ENCODE peak calls at places on chromosomes 1 and 21, in six cellular contexts. A is HepG2, E is endothelial cell of umbilical vein, G is K562, F is A549, R is GM12878. J is an unnamed sample.

GRCh38 chr21:45187646-45188045 is 100.0 kb downstream of the POFUT2 start:
- DNase-seq in R (no peak), G (no peak), A (no peak), F (no peak), E (no peak), J (no peak)

GRCh38 chr1:119795471-119795870 is 15.8 kb downstream of the REG4 start:
- DNase-seq in E (no peak), A (no peak), F (no peak), G (no peak), R (no peak), J (no peak)

GRCh38 chr1:38746966-38747600 is 112.5 kb downstream of the RRAGC start:
- DNase-seq in A (no peak), R (no peak), E (no peak), F (no peak), G (no peak), J (no peak)

GRCh38 chr1:157540852-157541251 is 11.5 kb downstream of the FCRL5 start:
- DNase-seq in E (no peak), R (no peak), F (no peak), G (no peak), A (no peak), J (no peak)

GRCh38 chr1:55311057-55311631 is 96.0 kb upstream of the USP24 start:
- DNase-seq in G (no peak), F (peak), R (no peak), E (no peak), A (no peak), J (no peak)

GRCh38 chr1:4063516-4063915 is 163.4 kb upstream of the C1orf174 start:
- DNase-seq in R (no peak), G (no peak), F (no peak), E (no peak), A (no peak), J (no peak)

GRCh38 chr1:36199934-36200741 is 24.1 kb upstream of the THRAP3 start:
- DNase-seq in R (no peak), E (no peak), G (no peak), A (no peak), F (no peak), J (no peak)

GRCh38 chr1:226793620-226794276 is 54.7 kb upstream of the ITPKB start:
- DNase-seq in F (no peak), E (peak), R (no peak), A (no peak), G (no peak), J (no peak)

GRCh38 chr1:206508956-206509355 is 1.6 kb downstream of the RASSF5 start:
- DNase-seq in E (no peak), G (no peak), A (no peak), F (no peak), R (no peak), J (no peak)

GRCh38 chr1:65505547-65506325 is 85.3 kb downstream of the LEPR start:
- DNase-seq in F (no peak), E (no peak), G (no peak), R (no peak), A (no peak), J (no peak)

DNA sequence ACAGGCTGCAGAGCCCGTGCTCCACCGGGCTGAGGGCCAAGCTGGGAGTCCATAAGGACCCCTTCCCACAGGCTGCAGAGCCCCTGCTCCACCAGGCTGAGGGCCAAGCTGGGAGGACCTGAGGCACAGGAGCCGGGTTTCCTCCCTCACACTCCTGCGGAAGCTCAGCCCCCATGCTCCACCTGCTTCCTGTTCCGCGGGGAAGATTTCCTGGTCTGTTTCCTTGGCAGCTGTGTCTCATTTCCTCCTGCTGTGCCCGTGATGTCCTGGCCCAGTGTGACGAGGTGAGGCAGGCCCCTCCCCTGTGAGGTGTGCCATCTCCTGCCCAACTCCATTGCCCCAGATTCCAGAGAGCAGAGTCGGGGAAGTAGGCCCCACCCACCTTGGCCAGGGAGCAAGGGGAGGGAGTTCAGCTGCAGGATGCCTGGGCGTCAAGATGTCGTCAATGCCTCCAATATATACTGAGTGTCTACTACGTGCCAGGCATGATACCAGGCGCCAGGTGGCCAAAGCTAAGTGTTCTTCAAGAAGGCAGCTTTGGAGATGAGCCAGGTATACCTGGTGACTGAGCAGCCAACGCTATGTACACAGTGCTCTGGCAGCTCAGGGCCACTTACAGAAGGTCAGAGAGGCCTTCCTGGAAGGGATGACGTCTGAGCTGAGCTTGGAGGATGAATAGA is 58.8 kb downstream of the NAV1 start:
- DNase-seq in F (peak), A (no peak), R (no peak), E (peak), G (no peak), J (no peak)
- TF ChIP-seq POLR2A in F (no peak), A (no peak), R (no peak), E (no peak), G (no peak), J (no peak)

GRCh38 chr21:24781146-24781545 is 826.1 kb downstream of the MRPL39 start:
- DNase-seq in R (no peak), F (no peak), E (no peak), A (no peak), G (no peak), J (no peak)
- TF ChIP-seq CTCF in R (no peak), F (no peak), E (no peak), A (no peak), G (no peak), J (no peak)

DNA sequence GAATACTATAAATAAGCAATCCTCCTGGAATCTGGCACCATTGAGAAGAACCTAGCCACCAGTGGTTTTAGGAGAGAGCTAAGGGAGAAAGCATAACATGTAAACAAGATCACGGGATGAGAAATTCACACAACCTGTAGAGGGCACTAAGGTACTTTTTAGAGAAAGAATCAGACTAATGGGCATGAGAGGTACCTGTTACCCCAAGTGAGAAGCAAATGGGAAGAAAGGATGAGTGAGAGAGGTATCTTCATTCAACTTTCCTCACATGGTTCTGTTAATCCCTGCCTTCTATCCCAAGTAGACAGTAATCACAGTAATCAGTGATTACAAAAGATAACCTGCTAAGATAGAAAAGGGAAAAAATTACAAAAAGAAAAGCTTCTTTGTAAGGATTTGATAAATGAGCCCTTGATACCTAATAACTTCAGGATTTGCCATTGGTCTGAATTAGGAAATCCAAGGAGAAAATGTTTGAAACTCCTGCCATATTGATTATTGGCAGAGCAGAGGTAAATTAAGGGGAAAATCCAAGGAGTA is 251.1 kb upstream of the ADGRL2 start:
- DNase-seq in R (peak), F (peak), G (no peak), A (peak), E (peak), J (peak)
- TF ChIP-seq MYC in R (no peak), F (no peak), G (no peak), A (no peak), E (no peak), J (no peak)

DNA sequence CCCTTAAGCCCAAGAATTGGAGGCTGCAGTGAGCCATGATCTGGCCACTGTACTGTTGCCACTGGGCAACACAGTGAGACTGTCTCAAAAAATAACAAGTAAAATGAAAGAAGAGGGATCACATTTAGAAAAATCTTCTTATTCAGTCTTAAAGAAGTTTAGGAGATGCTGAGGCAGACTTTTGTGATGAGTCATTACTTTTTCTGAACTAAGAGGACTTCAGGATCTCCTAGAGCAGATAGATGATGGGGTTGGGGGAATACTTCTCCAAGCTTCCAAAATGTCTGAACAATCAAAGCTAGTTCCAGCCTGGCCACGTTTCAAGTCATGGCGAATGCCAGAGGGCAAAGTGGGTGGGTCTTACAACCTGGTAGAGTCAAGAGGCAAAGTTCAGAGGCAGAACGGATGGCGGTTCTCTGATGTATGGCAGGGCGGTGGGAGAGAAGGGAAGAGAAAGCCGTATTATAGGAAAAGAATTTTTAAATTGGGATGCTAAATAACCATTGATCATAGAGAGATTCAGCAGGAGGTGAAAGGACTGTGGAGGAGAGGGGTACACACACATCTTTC is 2.1 kb upstream of the CIART start:
- DNase-seq in F (no peak), A (peak), R (no peak), G (no peak), E (no peak), J (no peak)
- TF ChIP-seq POLR2A in F (no peak), A (no peak), R (no peak), G (no peak), E (no peak), J (no peak)

J was measured in NB4.